ENCODE peak calls at places on chromosomes 6 and 20, in eight cellular contexts. H is heart right ventricle, Q is tibial nerve, V is hepatocyte, Z is H1, N is IMR-90, D is keratinocyte, C is adrenal gland. L is an unnamed sample.

GRCh38 chr6:36751833-36752186 is 54.2 kb downstream of the RAB44 start:
- DNase-seq in H (no peak), Q (no peak), V (no peak), Z (no peak), N (no peak), D (no peak), C (no peak), L (no peak)

GRCh38 chr6:2507638-2508037 is 243.1 kb downstream of the MYLK4 start:
- DNase-seq in H (no peak), Q (no peak), V (no peak), Z (no peak), N (no peak), D (no peak), C (no peak), L (no peak)

GRCh38 chr20:36957875-36958667 is 6.6 kb upstream of the SAMHD1 start:
- DNase-seq in H (no peak), Q (no peak), V (no peak), Z (no peak), N (no peak), D (no peak), C (no peak), L (no peak)

GRCh38 chr6:54618597-54618996 is 228.0 kb upstream of the FAM83B start:
- DNase-seq in H (no peak), Q (no peak), V (no peak), Z (no peak), N (no peak), D (no peak), C (no peak), L (no peak)

GRCh38 chr6:32716396-32716795 is 24.8 kb upstream of the HLA-DQA2 start:
- DNase-seq in H (no peak), Q (no peak), V (no peak), Z (no peak), N (no peak), D (no peak), C (no peak), L (no peak)

GRCh38 chr6:39048481-39049399 is at the start of gene GLP1R:
- DNase-seq in H (no peak), Q (no peak), V (peak), Z (no peak), N (no peak), D (no peak), C (no peak), L (no peak)

GRCh38 chr20:64145458-64146300 is 18.6 kb upstream of the MYT1 start:
- DNase-seq in H (no peak), Q (no peak), V (no peak), Z (no peak), N (no peak), D (no peak), C (no peak), L (no peak)

GRCh38 chr20:52888096-52888495 is 84.1 kb upstream of the TSHZ2 start:
- DNase-seq in H (no peak), Q (no peak), V (no peak), Z (no peak), N (no peak), D (no peak), C (no peak), L (no peak)

GRCh38 chr6:24646771-24647170 is 780 bp upstream of the KIAA0319 start:
- DNase-seq in H (no peak), Q (no peak), V (peak), Z (no peak), N (peak), D (peak), C (no peak), L (no peak)

GRCh38 chr6:170243791-170244291 is 47.0 kb downstream of the DLL1 start:
- DNase-seq in H (no peak), Q (no peak), V (no peak), Z (no peak), N (no peak), D (no peak), C (no peak), L (no peak)

GRCh38 chr20:45918182-45918737 is 6.3 kb upstream of the PLTP start:
- DNase-seq in H (no peak), Q (no peak), V (peak), Z (no peak), N (peak), D (no peak), C (no peak), L (no peak)

GRCh38 chr6:141261016-141261671 is 871.6 kb upstream of the GJE1 start:
- DNase-seq in H (peak), Q (no peak), V (peak), Z (no peak), N (no peak), D (no peak), C (no peak), L (no peak)

GRCh38 chr20:63835031-63835858 is 4.2 kb upstream of the ZBTB46 start:
- DNase-seq in H (peak), Q (peak), V (peak), Z (peak), N (peak), D (peak), C (peak), L (peak)

GRCh38 chr6:49662877-49663231 is 26.2 kb upstream of the RHAG start:
- DNase-seq in H (no peak), Q (no peak), V (no peak), Z (no peak), N (no peak), D (no peak), C (no peak), L (no peak)

GRCh38 chr6:136744889-136745288 is 47.4 kb downstream of the MAP3K5 start:
- DNase-seq in H (no peak), Q (no peak), V (no peak), Z (no peak), N (no peak), D (no peak), C (no peak), L (no peak)
- H3K4me3 ChIP-seq in H (peak), Q (no peak), V (no peak), Z (no peak), N (no peak), D (no peak), C (no peak), L (no peak)

GRCh38 chr6:121319603-121320002 is 14.7 kb downstream of the TBC1D32 start:
- DNase-seq in H (no peak), Q (no peak), V (no peak), Z (no peak), N (no peak), D (no peak), C (no peak), L (no peak)

GRCh38 chr6:121321282-121321681 is 13.0 kb downstream of the TBC1D32 start:
- DNase-seq in H (no peak), Q (no peak), V (no peak), Z (no peak), N (no peak), D (no peak), C (no peak), L (no peak)

GRCh38 chr6:121314407-121315112 is 19.7 kb downstream of the TBC1D32 start:
- DNase-seq in H (no peak), Q (no peak), V (no peak), Z (no peak), N (no peak), D (no peak), C (no peak), L (peak)

DNA sequence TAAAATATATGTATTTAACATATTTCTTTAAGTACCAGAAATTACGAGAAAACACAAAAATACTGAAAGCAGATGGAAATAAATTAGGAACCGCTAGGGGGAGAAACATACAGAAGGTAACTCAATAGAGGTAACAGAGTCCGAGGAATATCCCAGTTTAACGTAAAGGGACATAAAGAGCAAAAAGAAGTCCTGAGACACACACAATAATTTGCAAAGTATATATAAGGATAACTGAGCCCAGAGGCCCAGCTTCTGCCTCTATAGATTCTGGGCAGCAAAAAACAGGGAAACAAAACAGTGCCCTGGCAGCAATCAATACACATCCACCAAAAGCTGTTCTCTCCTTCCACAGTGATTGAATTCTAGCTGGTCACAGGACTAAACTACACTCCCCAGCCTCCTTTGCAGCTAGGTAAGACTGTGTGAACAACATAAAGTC is 15.1 kb downstream of the TBC1D32 start:
- DNase-seq in H (no peak), Q (no peak), V (peak), Z (no peak), N (peak), D (no peak), C (no peak), L (no peak)
- H3K4me3 ChIP-seq in H (no peak), Q (no peak), V (no peak), Z (no peak), N (peak), D (peak), C (no peak), L (no peak)

GRCh38 chr6:98833101-98834059 is 994 bp upstream of the POU3F2 start:
- DNase-seq in H (no peak), Q (no peak), V (peak), Z (no peak), N (peak), D (no peak), C (no peak), L (no peak)

GRCh38 chr6:98834060-98835031 is at the start of gene POU3F2:
- DNase-seq in H (no peak), Q (peak), V (peak), Z (peak), N (peak), D (no peak), C (peak), L (peak)

GRCh38 chr6:98835149-98836024 is 1.0 kb downstream of the POU3F2 start:
- DNase-seq in H (no peak), Q (no peak), V (peak), Z (no peak), N (no peak), D (no peak), C (no peak), L (no peak)

GRCh38 chr6:98831057-98832031 is 3.0 kb upstream of the POU3F2 start:
- DNase-seq in H (no peak), Q (no peak), V (no peak), Z (no peak), N (no peak), D (no peak), C (no peak), L (no peak)

GRCh38 chr6:98832282-98833100 is 1.9 kb upstream of the POU3F2 start:
- DNase-seq in H (no peak), Q (no peak), V (peak), Z (no peak), N (peak), D (peak), C (no peak), L (no peak)
- H3K4me3 ChIP-seq in H (peak), Q (peak), V (no peak), Z (peak), N (peak), D (peak), C (no peak), L (no peak)

GRCh38 chr6:84774174-84775158 is 10.1 kb upstream of the TBX18 start:
- DNase-seq in H (peak), Q (peak), V (peak), Z (no peak), N (no peak), D (no peak), C (peak), L (peak)
- H3K4me3 ChIP-seq in H (peak), Q (peak), V (peak), Z (peak), N (no peak), D (peak), C (peak), L (no peak)

GRCh38 chr20:48751871-48752270 is 75.9 kb downstream of the PREX1 start:
- DNase-seq in H (no peak), Q (no peak), V (no peak), Z (no peak), N (no peak), D (no peak), C (no peak), L (no peak)
- H3K4me3 ChIP-seq in H (no peak), Q (no peak), V (no peak), Z (no peak), N (no peak), D (no peak), C (no peak), L (no peak)

DNA sequence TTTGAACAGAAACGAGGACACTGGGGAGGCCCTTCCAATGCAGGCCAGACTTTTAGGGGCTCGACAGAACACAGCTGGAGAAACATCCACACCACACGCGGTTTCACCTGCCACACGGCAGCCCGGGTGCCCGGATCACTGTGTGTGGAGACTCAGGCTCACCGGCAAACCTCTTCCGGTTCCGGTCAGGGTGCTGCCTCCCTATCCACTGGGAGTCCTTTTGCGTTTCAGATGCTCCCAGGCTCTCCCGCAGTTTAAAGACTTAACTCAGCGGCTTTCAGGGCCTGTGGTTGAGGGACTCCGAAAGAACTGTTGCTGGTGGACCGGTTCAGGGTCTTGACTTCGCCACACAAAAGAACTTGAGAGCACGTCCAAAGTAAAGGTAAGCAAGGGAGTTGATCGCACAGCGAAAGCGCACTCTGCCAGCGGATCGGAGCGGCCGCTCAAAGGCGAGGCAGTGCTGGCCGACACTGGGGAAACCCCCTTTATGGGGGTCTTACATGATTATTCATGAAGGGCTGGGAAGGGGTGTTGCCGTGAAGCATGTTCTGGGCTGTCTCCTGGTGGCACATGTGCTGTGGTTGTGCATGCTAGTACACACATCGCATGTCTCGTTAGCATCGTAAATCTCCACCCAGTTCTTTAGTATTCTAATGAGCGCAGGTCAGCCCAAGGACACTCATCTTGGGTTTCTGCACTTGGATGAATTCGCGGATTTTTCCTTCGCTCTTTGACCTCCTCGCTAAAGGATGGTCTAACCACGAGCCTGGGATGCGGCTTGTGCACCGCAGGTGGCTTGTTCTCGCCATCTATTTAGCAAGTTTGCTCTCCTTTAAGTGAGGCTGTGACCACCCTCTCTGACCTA is 180.3 kb downstream of the CDH26 start:
- DNase-seq in H (no peak), Q (no peak), V (no peak), Z (no peak), N (peak), D (no peak), C (peak), L (peak)
- H3K4me3 ChIP-seq in H (peak), Q (peak), V (no peak), Z (no peak), N (peak), D (peak), C (no peak), L (no peak)

GRCh38 chr20:49391404-49392245 is 90.8 kb downstream of the KCNB1 start:
- DNase-seq in H (peak), Q (no peak), V (no peak), Z (no peak), N (no peak), D (no peak), C (no peak), L (no peak)
- H3K4me3 ChIP-seq in H (no peak), Q (no peak), V (no peak), Z (no peak), N (no peak), D (no peak), C (no peak), L (no peak)

GRCh38 chr20:44073011-44073674 is 113.8 kb downstream of the JPH2 start:
- DNase-seq in H (no peak), Q (no peak), V (no peak), Z (no peak), N (no peak), D (no peak), C (no peak), L (no peak)
- H3K4me3 ChIP-seq in H (no peak), Q (no peak), V (no peak), Z (no peak), N (no peak), D (no peak), C (no peak), L (no peak)